ENCODE peak calls at places on chromosome 6, in eight cellular contexts. H, G, C, K, W, T, E and Q are unnamed samples.

GRCh38 chr6:32659856-32660595 is 6.4 kb downstream of the HLA-DQB1 start:
- DNase-seq in T (no peak), W (no peak), G (no peak), H (no peak), C (no peak), E (no peak), K (no peak), Q (no peak)

GRCh38 chr6:156348376-156348775 is 428.8 kb upstream of the ARID1B start:
- DNase-seq in T (peak), H (no peak), G (no peak), K (no peak), W (no peak), C (no peak), E (no peak), Q (peak)

GRCh38 chr6:111813247-111814162 is 59.7 kb downstream of the FYN start:
- DNase-seq in H (no peak), E (no peak), T (no peak), G (peak), K (no peak), W (peak), C (no peak), Q (no peak)

GRCh38 chr6:9795880-9796279 is 619.0 kb downstream of the TFAP2A start:
- DNase-seq in W (no peak), G (no peak), K (no peak), C (no peak), H (no peak), E (no peak), T (no peak), Q (no peak)

GRCh38 chr6:2744206-2744771 is 6.4 kb downstream of the MYLK4 start:
- DNase-seq in T (peak), C (no peak), G (peak), K (peak), W (no peak), H (no peak), E (no peak), Q (peak)

GRCh38 chr6:40788661-40789111 is 201.5 kb upstream of the LRFN2 start:
- DNase-seq in T (peak), W (peak), G (no peak), E (no peak), H (no peak), K (peak), C (no peak), Q (no peak)

GRCh38 chr6:1310628-1311399 is 1.1 kb upstream of the FOXQ1 start:
- DNase-seq in G (no peak), E (no peak), H (no peak), C (no peak), K (no peak), T (peak), W (no peak), Q (no peak)

GRCh38 chr6:15495375-15495901 is 167.4 kb downstream of the DTNBP1 start:
- DNase-seq in K (peak), G (no peak), C (no peak), E (no peak), T (no peak), H (no peak), W (peak), Q (no peak)

GRCh38 chr6:15474196-15474595 is 188.6 kb downstream of the DTNBP1 start:
- DNase-seq in G (peak), W (peak), T (no peak), H (no peak), C (no peak), E (no peak), K (no peak), Q (no peak)

GRCh38 chr6:41430875-41431274 is 95.5 kb downstream of the NCR2 start:
- DNase-seq in K (no peak), W (peak), H (no peak), E (no peak), G (peak), T (peak), C (no peak), Q (no peak)

GRCh38 chr6:107344383-107344782 is 115.0 kb downstream of the PDSS2 start:
- DNase-seq in K (no peak), H (no peak), W (no peak), C (no peak), E (no peak), G (no peak), T (peak), Q (no peak)

GRCh38 chr6:134730013-134730412 is 219.9 kb downstream of the ALDH8A1 start:
- DNase-seq in W (no peak), H (no peak), G (no peak), E (no peak), K (no peak), T (peak), C (no peak), Q (no peak)

GRCh38 chr6:44122821-44123220 is 4.4 kb downstream of the MRPL14 start:
- DNase-seq in G (no peak), W (no peak), E (peak), K (no peak), C (peak), T (no peak), H (no peak), Q (no peak)

GRCh38 chr6:69416739-69417138 is 380.1 kb downstream of the LMBRD1 start:
- DNase-seq in H (no peak), E (no peak), C (no peak), W (no peak), K (no peak), G (no peak), T (no peak), Q (no peak)

GRCh38 chr6:139443226-139444112 is 69.0 kb upstream of the CITED2 start:
- DNase-seq in E (no peak), C (no peak), H (no peak), W (peak), T (peak), K (no peak), G (no peak), Q (no peak)

GRCh38 chr6:116444092-116444491 is 17.1 kb upstream of the CALHM6 start:
- DNase-seq in K (no peak), T (peak), E (peak), C (no peak), W (peak), H (no peak), G (peak), Q (peak)

GRCh38 chr6:50663806-50664205 is 49.5 kb upstream of the TFAP2D start:
- DNase-seq in W (no peak), G (no peak), T (no peak), E (no peak), C (no peak), K (no peak), H (no peak), Q (no peak)